ENCODE peak calls at places on chromosomes 11 and 22, in five cellular contexts. H, Q, U, W and F are unnamed samples.

GRCh38 chr11:128455766-128456165 is 131.6 kb downstream of the ETS1 start:
- DNase-seq in H (no peak), Q (no peak), W (no peak), U (no peak), F (peak; percentile 70)

GRCh38 chr11:130631119-130631518 is 182.7 kb downstream of the ADAMTS15 start:
- DNase-seq in H (peak; percentile 95), W (peak; percentile 52), Q (no peak), U (no peak), F (no peak)

GRCh38 chr11:14041565-14041964 is 79.0 kb downstream of the SPON1 start:
- DNase-seq in Q (no peak), W (no peak), U (no peak), H (no peak), F (no peak)

GRCh38 chr22:23053051-23053707 is 17.1 kb upstream of the GNAZ start:
- DNase-seq in Q (no peak), H (no peak), W (no peak), U (no peak), F (no peak)

GRCh38 chr11:73659961-73660360 is 13.6 kb downstream of the PLEKHB1 start:
- DNase-seq in H (no peak), W (no peak), Q (no peak), U (no peak), F (no peak)

GRCh38 chr11:126112547-126112946 is 49.9 kb upstream of the CDON start:
- DNase-seq in Q (no peak), H (no peak), W (no peak), U (no peak), F (peak; percentile 73)

GRCh38 chr22:22037229-22037628 is 54.6 kb upstream of the TOP3B start:
- DNase-seq in Q (no peak), U (no peak), W (no peak), H (no peak), F (no peak)

GRCh38 chr11:68295940-68296339 is 16.5 kb upstream of the LRP5 start:
- DNase-seq in U (no peak), Q (no peak), H (no peak), W (no peak), F (no peak)

GRCh38 chr11:73996161-73996747 is 12.6 kb downstream of the UCP3 start:
- DNase-seq in H (no peak), Q (no peak), W (no peak), U (no peak), F (no peak)

GRCh38 chr11:103700605-103701004 is 335.8 kb upstream of the DDI1 start:
- DNase-seq in W (no peak), U (no peak), H (peak; percentile 79), Q (no peak), F (no peak)

GRCh38 chr11:80782135-80782885 is 1341.5 kb upstream of the TENM4 start:
- DNase-seq in H (no peak), W (no peak), U (no peak), Q (no peak), F (no peak)

GRCh38 chr11:34658071-34659015 is 37.5 kb downstream of the EHF start:
- DNase-seq in W (no peak), H (no peak), U (no peak), Q (no peak), F (no peak)

GRCh38 chr11:131491503-131491902 is 121.1 kb downstream of the NTM start:
- DNase-seq in W (no peak), Q (no peak), H (peak; percentile 30), U (no peak), F (no peak)

GRCh38 chr11:100581318-100581717 is 105.8 kb upstream of the ARHGAP42 start:
- DNase-seq in W (no peak), U (no peak), H (no peak), Q (no peak), F (no peak)

GRCh38 chr11:71098776-71099175 is 153.6 kb downstream of the SHANK2 start:
- DNase-seq in Q (no peak), U (no peak), W (no peak), H (no peak), F (no peak)

DNA sequence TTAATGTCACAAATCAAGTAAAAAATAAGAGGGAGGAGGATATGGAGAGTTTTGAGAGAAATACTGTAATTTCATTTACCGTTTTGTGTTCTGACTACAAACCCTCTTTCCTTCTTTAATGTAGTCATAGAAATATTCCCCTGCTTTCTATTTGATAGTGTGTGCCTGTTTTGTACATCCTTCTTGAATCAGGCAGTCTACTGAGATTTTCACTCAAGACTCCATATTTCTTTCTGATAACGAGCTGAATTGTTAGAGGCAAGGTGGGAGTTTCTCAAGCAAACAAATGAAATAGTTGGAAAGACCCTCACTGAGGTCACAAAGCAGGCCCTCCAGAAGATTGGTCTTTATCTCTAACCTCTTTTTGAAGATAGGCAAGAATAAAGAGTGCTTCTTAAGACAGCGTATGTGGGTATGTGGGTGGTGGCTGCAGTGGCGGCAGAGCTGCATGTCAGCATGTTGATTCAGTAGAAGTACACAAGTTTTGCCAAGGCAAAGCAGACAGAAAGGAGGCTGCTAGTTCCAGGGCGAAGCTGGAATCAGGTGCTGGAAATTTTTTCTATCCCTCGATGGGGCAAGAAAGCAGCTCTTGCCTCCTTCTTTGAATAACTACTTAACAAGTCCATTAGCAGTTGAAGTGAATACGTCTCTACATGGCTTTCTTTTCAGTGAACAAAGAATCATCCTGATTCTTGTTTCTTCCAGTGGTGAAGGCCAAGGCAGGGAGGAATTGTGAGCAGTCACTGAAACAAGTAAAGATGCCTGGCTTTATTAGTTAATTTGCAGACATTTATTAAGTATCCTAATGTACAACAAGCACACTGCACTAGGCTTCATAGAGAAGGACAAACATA is 164.2 kb downstream of the FAM76B start:
- DNase-seq in U (no peak), Q (no peak), H (no peak), W (no peak), F (no peak)
- H3K9ac ChIP-seq in U (no peak overlapping the region), Q (no peak overlapping the region), H (no peak overlapping the region), W (no peak overlapping the region), F (no peak overlapping the region)

GRCh38 chr11:119807841-119808240 is 78.8 kb upstream of the NECTIN1 start:
- DNase-seq in W (no peak), H (no peak), U (no peak), Q (no peak), F (no peak)

GRCh38 chr11:119808431-119809185 is 79.6 kb upstream of the NECTIN1 start:
- DNase-seq in U (no peak), W (no peak), Q (no peak), H (no peak), F (no peak)

GRCh38 chr11:119807402-119807801 is 78.4 kb upstream of the NECTIN1 start:
- DNase-seq in U (no peak), W (no peak), H (no peak), Q (no peak), F (no peak)

GRCh38 chr11:119809346-119809745 is 80.3 kb upstream of the NECTIN1 start:
- DNase-seq in W (no peak), H (no peak), Q (no peak), U (no peak), F (no peak)

DNA sequence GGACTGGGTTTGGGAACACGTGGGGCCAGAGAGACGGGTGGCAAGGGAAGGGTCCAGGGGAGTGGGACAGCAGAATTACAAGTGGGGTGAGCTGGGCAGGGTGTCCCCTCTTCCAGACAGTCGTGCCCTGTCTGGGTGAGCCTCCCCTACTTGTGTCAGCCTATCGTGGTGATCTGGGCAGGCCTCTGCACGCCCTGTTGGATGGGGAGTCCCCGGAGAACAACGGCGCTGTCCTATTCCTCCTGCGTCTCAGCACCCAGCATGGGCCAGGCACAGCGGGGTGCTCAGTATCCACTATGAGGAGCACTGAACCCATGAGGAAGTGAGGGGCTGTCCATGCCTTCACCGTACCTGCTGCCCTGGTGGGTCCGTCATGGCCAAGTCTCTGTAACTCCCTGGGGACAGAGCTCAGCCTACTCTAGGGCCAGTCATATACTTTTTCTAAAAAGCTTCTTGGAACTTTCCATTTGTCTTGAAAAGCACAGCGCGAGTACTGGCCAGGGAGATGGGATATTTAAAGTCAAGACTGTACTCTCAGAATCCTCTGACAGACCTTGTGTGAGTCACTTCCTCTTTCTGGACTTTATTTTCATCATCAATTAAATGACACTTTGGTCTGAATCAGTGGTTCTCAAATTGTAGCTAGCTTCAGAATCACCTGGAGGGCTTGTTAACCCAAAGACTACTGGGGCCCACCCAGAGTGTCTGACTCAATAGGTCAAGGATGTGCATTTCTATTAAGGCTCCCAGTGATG is 81.7 kb upstream of the NECTIN1 start:
- DNase-seq in W (no peak), Q (no peak), U (no peak), H (no peak), F (no peak)
- TF ChIP-seq RAD21 in W (no peak), Q (no peak), U (no peak), H (no peak), F (no peak)

GRCh38 chr11:12867531-12867930 is 141.6 kb upstream of the RASSF10 start:
- DNase-seq in U (no peak), Q (no peak), W (no peak), H (no peak), F (no peak)

GRCh38 chr11:12865871-12866595 is 143.1 kb upstream of the RASSF10 start:
- DNase-seq in W (no peak), H (no peak), U (no peak), Q (no peak), F (no peak)

GRCh38 chr11:12862761-12863469 is 146.2 kb upstream of the RASSF10 start:
- DNase-seq in Q (no peak), W (no peak), H (peak; percentile 85), U (no peak), F (peak; percentile 58)

GRCh38 chr11:12863605-12864121 is 145.5 kb upstream of the RASSF10 start:
- DNase-seq in H (no peak), U (no peak), Q (no peak), W (no peak), F (no peak)

GRCh38 chr11:12864316-12865156 is 144.6 kb upstream of the RASSF10 start:
- DNase-seq in Q (no peak), U (no peak), W (no peak), H (peak; percentile 96), F (peak; percentile 47)
- H3K9ac ChIP-seq in Q (no peak overlapping the region), U (no peak overlapping the region), W (no peak overlapping the region), H (no peak overlapping the region), F (peak overlapping the region; percentile 10)

GRCh38 chr11:124672531-124673215 is 866 bp downstream of the SIAE start:
- DNase-seq in U (no peak), W (no peak), H (no peak), Q (no peak), F (peak; percentile 15)

GRCh38 chr11:124674168-124674517 is 439 bp downstream of the SPA17 start:
- DNase-seq in W (no peak), H (no peak), U (no peak), Q (no peak), F (no peak)

GRCh38 chr11:124674571-124674970 is 867 bp downstream of the SPA17 start:
- DNase-seq in W (no peak), U (no peak), H (no peak), Q (no peak), F (no peak)

GRCh38 chr11:124670732-124671131 is 2.8 kb downstream of the SIAE start:
- DNase-seq in U (no peak), W (no peak), Q (no peak), H (peak; percentile 9), F (no peak)

DNA sequence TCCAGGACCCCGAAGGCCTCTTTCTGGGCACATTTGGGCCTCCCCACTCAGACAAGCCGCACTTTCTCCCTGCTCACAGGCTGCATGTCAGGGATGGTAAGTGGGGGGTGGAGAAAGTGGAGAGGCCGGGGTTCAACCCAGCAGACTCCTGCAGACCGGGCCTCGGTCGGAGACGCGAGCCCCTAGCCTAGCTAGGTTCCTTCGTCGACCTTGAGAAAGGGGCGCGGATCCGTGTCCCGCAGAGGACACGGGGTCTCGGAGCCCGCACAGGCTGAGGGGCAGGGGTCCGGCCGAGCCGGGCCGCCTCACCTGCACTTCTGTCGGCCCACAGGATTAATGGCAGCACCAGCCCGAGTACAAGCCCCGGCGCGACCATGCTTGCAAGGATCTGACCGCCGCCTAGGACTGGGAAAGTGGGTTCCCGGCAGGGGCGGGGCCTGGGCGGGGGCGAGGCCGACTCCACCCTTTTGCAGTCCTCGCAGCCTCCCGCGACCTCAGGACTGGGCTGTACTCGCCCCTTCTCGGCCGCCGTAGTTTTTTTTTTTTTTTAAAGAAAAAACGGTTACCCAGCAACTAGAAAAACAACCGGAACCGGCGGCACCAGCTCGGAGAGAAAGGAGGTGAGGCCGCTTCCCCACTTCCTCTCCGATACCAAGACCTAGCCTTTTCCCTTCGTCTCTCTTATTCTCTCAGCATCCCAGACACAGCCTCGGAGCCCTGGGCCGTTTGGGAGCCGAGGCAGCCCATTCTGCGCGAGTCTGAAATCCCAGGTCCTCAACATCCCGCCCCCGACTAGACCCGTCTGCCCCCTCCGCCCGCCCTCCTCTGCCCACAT is at the start of the genes SIAE and SPA17:
- DNase-seq in H (peak; percentile 95), Q (peak; percentile 74), U (peak; percentile 91), W (peak; percentile 94), F (peak; percentile 97)
- TF ChIP-seq RAD21 in H (no peak), Q (no peak), U (peak; percentile 21), W (no peak), F (no peak)